ENCODE peak calls at places on chromosomes 5 and 9, in nine cellular contexts. I is erythroblast; F is stimulated activated CD8-positive, alpha-beta memory T cell treated with anti-CD3 and anti-CD28 coated beads, Interleukin-15, amount 100 ng/mL, for 4 hours; H is T1000; B is NCI-H1105 treated with DMSO at 0.1 percent for 48 hours; N is foreskin fibroblast; U is neural crest cell; C is NCI-H2081; M is NAMALWA. S is an unnamed sample.

GRCh38 chr9:91949946-91950664 is at the start of gene ROR2:
- DNase-seq in F (no peak), C (peak), U (peak), H (no peak), N (no peak), M (peak), B (peak), I (peak), S (no peak)

GRCh38 chr9:121912812-121913627 is 180.1 kb downstream of the TTLL11 start:
- DNase-seq in M (no peak), F (no peak), H (no peak), U (no peak), B (no peak), C (no peak), I (peak), N (no peak), S (no peak)

GRCh38 chr9:83933804-83934203 is 12.6 kb upstream of the KIF27 start:
- DNase-seq in F (no peak), U (no peak), N (peak), B (no peak), C (no peak), I (no peak), M (no peak), H (no peak), S (no peak)

GRCh38 chr5:32042571-32042970 is 131.5 kb downstream of the GOLPH3 start:
- DNase-seq in H (peak), B (no peak), I (no peak), C (no peak), M (no peak), N (no peak), F (no peak), U (no peak), S (no peak)

GRCh38 chr5:96924016-96924443 is 11.8 kb upstream of the LNPEP start:
- DNase-seq in B (no peak), M (no peak), C (peak), F (no peak), H (no peak), N (no peak), U (no peak), I (no peak), S (no peak)

GRCh38 chr9:35754264-35754663 is at the start of gene MSMP:
- DNase-seq in U (no peak), M (no peak), C (no peak), B (no peak), I (no peak), F (no peak), H (no peak), N (no peak), S (no peak)

GRCh38 chr9:125466356-125466855 is 204.8 kb downstream of the GAPVD1 start:
- DNase-seq in F (no peak), C (no peak), U (no peak), N (no peak), B (no peak), I (no peak), H (no peak), M (no peak), S (no peak)

GRCh38 chr5:30956251-30956650 is 237.2 kb upstream of the CDH6 start:
- DNase-seq in M (no peak), U (no peak), H (no peak), I (no peak), C (no peak), N (no peak), F (no peak), B (no peak), S (no peak)

GRCh38 chr9:126309427-126310179 is 17.0 kb upstream of the MVB12B start:
- DNase-seq in U (no peak), I (no peak), F (no peak), B (no peak), H (no peak), M (no peak), N (no peak), C (no peak), S (no peak)